ENCODE peak calls at places on chromosomes 7 and 10, in four cellular contexts. One of them, this sample, is unnamed.

GRCh38 chr7:106029941-106030340 is 66.9 kb downstream of the CDHR3 start:
- DNase-seq in lower lobe of right lung: no peak
- DNase-seq in stimulated activated CD8-positive, alpha-beta memory T cell treated with anti-CD3 and anti-CD28 coated beads, Interleukin-4, amount 100 ng/mL, for 1 hour: no peak
- DNase-seq in stimulated activated CD4-positive, alpha-beta T cell treated with anti-CD3 and anti-CD28 coated beads, Interleukin-4, amount 100 ng/mL, for 24 hours: no peak
- DNase-seq in this sample: no peak

GRCh38 chr7:50393547-50394252 is 56.5 kb downstream of the FIGNL1 start:
- DNase-seq in stimulated activated CD4-positive, alpha-beta T cell treated with anti-CD3 and anti-CD28 coated beads, Interleukin-4, amount 100 ng/mL, for 24 hours: peak; percentile 50
- DNase-seq in stimulated activated CD8-positive, alpha-beta memory T cell treated with anti-CD3 and anti-CD28 coated beads, Interleukin-4, amount 100 ng/mL, for 1 hour: peak; percentile 32
- DNase-seq in lower lobe of right lung: no peak
- DNase-seq in this sample: no peak

GRCh38 chr7:64849250-64849923 is 53.7 kb upstream of the ZNF273 start:
- DNase-seq in stimulated activated CD8-positive, alpha-beta memory T cell treated with anti-CD3 and anti-CD28 coated beads, Interleukin-4, amount 100 ng/mL, for 1 hour: no peak
- DNase-seq in lower lobe of right lung: no peak
- DNase-seq in stimulated activated CD4-positive, alpha-beta T cell treated with anti-CD3 and anti-CD28 coated beads, Interleukin-4, amount 100 ng/mL, for 24 hours: no peak
- DNase-seq in this sample: peak; percentile 66

GRCh38 chr7:5495581-5496375 is 72.1 kb upstream of the TNRC18 start:
- DNase-seq in stimulated activated CD8-positive, alpha-beta memory T cell treated with anti-CD3 and anti-CD28 coated beads, Interleukin-4, amount 100 ng/mL, for 1 hour: no peak
- DNase-seq in stimulated activated CD4-positive, alpha-beta T cell treated with anti-CD3 and anti-CD28 coated beads, Interleukin-4, amount 100 ng/mL, for 24 hours: no peak
- DNase-seq in lower lobe of right lung: no peak
- DNase-seq in this sample: peak; percentile 40

GRCh38 chr7:127588019-127588696 is at the start of gene ARF5:
- DNase-seq in lower lobe of right lung: peak; percentile 91
- DNase-seq in stimulated activated CD8-positive, alpha-beta memory T cell treated with anti-CD3 and anti-CD28 coated beads, Interleukin-4, amount 100 ng/mL, for 1 hour: peak; percentile 78
- DNase-seq in stimulated activated CD4-positive, alpha-beta T cell treated with anti-CD3 and anti-CD28 coated beads, Interleukin-4, amount 100 ng/mL, for 24 hours: peak; percentile 86
- DNase-seq in this sample: peak; percentile 84

GRCh38 chr7:40644454-40645188 is 509.8 kb downstream of the SUGCT start:
- DNase-seq in stimulated activated CD8-positive, alpha-beta memory T cell treated with anti-CD3 and anti-CD28 coated beads, Interleukin-4, amount 100 ng/mL, for 1 hour: no peak
- DNase-seq in stimulated activated CD4-positive, alpha-beta T cell treated with anti-CD3 and anti-CD28 coated beads, Interleukin-4, amount 100 ng/mL, for 24 hours: no peak
- DNase-seq in lower lobe of right lung: no peak
- DNase-seq in this sample: no peak

GRCh38 chr7:15158141-15158810 is 255.7 kb upstream of the DGKB start:
- DNase-seq in lower lobe of right lung: no peak
- DNase-seq in stimulated activated CD8-positive, alpha-beta memory T cell treated with anti-CD3 and anti-CD28 coated beads, Interleukin-4, amount 100 ng/mL, for 1 hour: no peak
- DNase-seq in stimulated activated CD4-positive, alpha-beta T cell treated with anti-CD3 and anti-CD28 coated beads, Interleukin-4, amount 100 ng/mL, for 24 hours: no peak
- DNase-seq in this sample: no peak

GRCh38 chr7:26372211-26372610 is 80.5 kb downstream of the SNX10 start:
- DNase-seq in lower lobe of right lung: no peak
- DNase-seq in stimulated activated CD4-positive, alpha-beta T cell treated with anti-CD3 and anti-CD28 coated beads, Interleukin-4, amount 100 ng/mL, for 24 hours: no peak
- DNase-seq in stimulated activated CD8-positive, alpha-beta memory T cell treated with anti-CD3 and anti-CD28 coated beads, Interleukin-4, amount 100 ng/mL, for 1 hour: no peak
- DNase-seq in this sample: no peak

GRCh38 chr7:131183611-131184119 is 144.0 kb upstream of the MKLN1 start:
- DNase-seq in lower lobe of right lung: no peak
- DNase-seq in stimulated activated CD4-positive, alpha-beta T cell treated with anti-CD3 and anti-CD28 coated beads, Interleukin-4, amount 100 ng/mL, for 24 hours: peak; percentile 18
- DNase-seq in stimulated activated CD8-positive, alpha-beta memory T cell treated with anti-CD3 and anti-CD28 coated beads, Interleukin-4, amount 100 ng/mL, for 1 hour: no peak
- DNase-seq in this sample: no peak

GRCh38 chr10:48636901-48637300 is 32.0 kb upstream of the ARHGAP22 start:
- DNase-seq in stimulated activated CD8-positive, alpha-beta memory T cell treated with anti-CD3 and anti-CD28 coated beads, Interleukin-4, amount 100 ng/mL, for 1 hour: no peak
- DNase-seq in lower lobe of right lung: no peak
- DNase-seq in stimulated activated CD4-positive, alpha-beta T cell treated with anti-CD3 and anti-CD28 coated beads, Interleukin-4, amount 100 ng/mL, for 24 hours: no peak
- DNase-seq in this sample: no peak

GRCh38 chr7:121504478-121504877 is 108.4 kb upstream of the FAM3C start:
- DNase-seq in stimulated activated CD8-positive, alpha-beta memory T cell treated with anti-CD3 and anti-CD28 coated beads, Interleukin-4, amount 100 ng/mL, for 1 hour: no peak
- DNase-seq in lower lobe of right lung: no peak
- DNase-seq in stimulated activated CD4-positive, alpha-beta T cell treated with anti-CD3 and anti-CD28 coated beads, Interleukin-4, amount 100 ng/mL, for 24 hours: no peak
- DNase-seq in this sample: no peak

GRCh38 chr7:1281068-1281467 is 48.4 kb downstream of the UNCX start:
- DNase-seq in lower lobe of right lung: peak; percentile 4
- DNase-seq in stimulated activated CD8-positive, alpha-beta memory T cell treated with anti-CD3 and anti-CD28 coated beads, Interleukin-4, amount 100 ng/mL, for 1 hour: no peak
- DNase-seq in stimulated activated CD4-positive, alpha-beta T cell treated with anti-CD3 and anti-CD28 coated beads, Interleukin-4, amount 100 ng/mL, for 24 hours: no peak
- DNase-seq in this sample: no peak

GRCh38 chr7:90453259-90453891 is 16.1 kb upstream of the PTTG1IP2 start:
- DNase-seq in lower lobe of right lung: no peak
- DNase-seq in stimulated activated CD4-positive, alpha-beta T cell treated with anti-CD3 and anti-CD28 coated beads, Interleukin-4, amount 100 ng/mL, for 24 hours: no peak
- DNase-seq in stimulated activated CD8-positive, alpha-beta memory T cell treated with anti-CD3 and anti-CD28 coated beads, Interleukin-4, amount 100 ng/mL, for 1 hour: no peak
- DNase-seq in this sample: no peak

GRCh38 chr7:2612445-2613112 is 19.2 kb upstream of the TTYH3 start:
- DNase-seq in stimulated activated CD8-positive, alpha-beta memory T cell treated with anti-CD3 and anti-CD28 coated beads, Interleukin-4, amount 100 ng/mL, for 1 hour: no peak
- DNase-seq in stimulated activated CD4-positive, alpha-beta T cell treated with anti-CD3 and anti-CD28 coated beads, Interleukin-4, amount 100 ng/mL, for 24 hours: no peak
- DNase-seq in lower lobe of right lung: no peak
- DNase-seq in this sample: no peak

GRCh38 chr7:1569440-1569832 is 396 bp downstream of the PSMG3 start:
- DNase-seq in stimulated activated CD8-positive, alpha-beta memory T cell treated with anti-CD3 and anti-CD28 coated beads, Interleukin-4, amount 100 ng/mL, for 1 hour: no peak
- DNase-seq in stimulated activated CD4-positive, alpha-beta T cell treated with anti-CD3 and anti-CD28 coated beads, Interleukin-4, amount 100 ng/mL, for 24 hours: no peak
- DNase-seq in lower lobe of right lung: no peak
- DNase-seq in this sample: no peak

GRCh38 chr10:96395931-96396877 is 37.4 kb upstream of the OPALIN start:
- DNase-seq in lower lobe of right lung: peak; percentile 67
- DNase-seq in stimulated activated CD4-positive, alpha-beta T cell treated with anti-CD3 and anti-CD28 coated beads, Interleukin-4, amount 100 ng/mL, for 24 hours: peak; percentile 66
- DNase-seq in stimulated activated CD8-positive, alpha-beta memory T cell treated with anti-CD3 and anti-CD28 coated beads, Interleukin-4, amount 100 ng/mL, for 1 hour: peak; percentile 17
- DNase-seq in this sample: peak; percentile 30

GRCh38 chr7:65216469-65216868 is 157.2 kb upstream of the ZNF92 start:
- DNase-seq in lower lobe of right lung: peak; percentile 64
- DNase-seq in stimulated activated CD4-positive, alpha-beta T cell treated with anti-CD3 and anti-CD28 coated beads, Interleukin-4, amount 100 ng/mL, for 24 hours: peak; percentile 54
- DNase-seq in stimulated activated CD8-positive, alpha-beta memory T cell treated with anti-CD3 and anti-CD28 coated beads, Interleukin-4, amount 100 ng/mL, for 1 hour: peak; percentile 31
- DNase-seq in this sample: no peak

GRCh38 chr7:90587766-90588165 is 8.4 kb upstream of the CDK14 start:
- DNase-seq in stimulated activated CD8-positive, alpha-beta memory T cell treated with anti-CD3 and anti-CD28 coated beads, Interleukin-4, amount 100 ng/mL, for 1 hour: no peak
- DNase-seq in stimulated activated CD4-positive, alpha-beta T cell treated with anti-CD3 and anti-CD28 coated beads, Interleukin-4, amount 100 ng/mL, for 24 hours: no peak
- DNase-seq in lower lobe of right lung: no peak
- DNase-seq in this sample: no peak

GRCh38 chr10:57849726-57850357 is 417.9 kb downstream of the IPMK start:
- DNase-seq in stimulated activated CD8-positive, alpha-beta memory T cell treated with anti-CD3 and anti-CD28 coated beads, Interleukin-4, amount 100 ng/mL, for 1 hour: no peak
- DNase-seq in lower lobe of right lung: no peak
- DNase-seq in stimulated activated CD4-positive, alpha-beta T cell treated with anti-CD3 and anti-CD28 coated beads, Interleukin-4, amount 100 ng/mL, for 24 hours: no peak
- DNase-seq in this sample: no peak

GRCh38 chr7:17674166-17674955 is 265.9 kb downstream of the SNX13 start:
- DNase-seq in stimulated activated CD8-positive, alpha-beta memory T cell treated with anti-CD3 and anti-CD28 coated beads, Interleukin-4, amount 100 ng/mL, for 1 hour: no peak
- DNase-seq in lower lobe of right lung: no peak
- DNase-seq in stimulated activated CD4-positive, alpha-beta T cell treated with anti-CD3 and anti-CD28 coated beads, Interleukin-4, amount 100 ng/mL, for 24 hours: no peak
- DNase-seq in this sample: no peak

GRCh38 chr10:71748671-71749191 is 24.6 kb downstream of the VSIR start:
- DNase-seq in lower lobe of right lung: peak; percentile 86
- DNase-seq in stimulated activated CD4-positive, alpha-beta T cell treated with anti-CD3 and anti-CD28 coated beads, Interleukin-4, amount 100 ng/mL, for 24 hours: peak; percentile 65
- DNase-seq in stimulated activated CD8-positive, alpha-beta memory T cell treated with anti-CD3 and anti-CD28 coated beads, Interleukin-4, amount 100 ng/mL, for 1 hour: no peak
- DNase-seq in this sample: peak; percentile 67

GRCh38 chr7:98314469-98314868 is 33.0 kb downstream of the BRI3 start:
- DNase-seq in stimulated activated CD4-positive, alpha-beta T cell treated with anti-CD3 and anti-CD28 coated beads, Interleukin-4, amount 100 ng/mL, for 24 hours: no peak
- DNase-seq in stimulated activated CD8-positive, alpha-beta memory T cell treated with anti-CD3 and anti-CD28 coated beads, Interleukin-4, amount 100 ng/mL, for 1 hour: no peak
- DNase-seq in lower lobe of right lung: no peak
- DNase-seq in this sample: no peak

GRCh38 chr7:100429637-100430449 is at the start of gene MEPCE:
- DNase-seq in stimulated activated CD8-positive, alpha-beta memory T cell treated with anti-CD3 and anti-CD28 coated beads, Interleukin-4, amount 100 ng/mL, for 1 hour: peak; percentile 97
- DNase-seq in stimulated activated CD4-positive, alpha-beta T cell treated with anti-CD3 and anti-CD28 coated beads, Interleukin-4, amount 100 ng/mL, for 24 hours: peak; percentile 96
- DNase-seq in lower lobe of right lung: peak; percentile 97
- DNase-seq in this sample: peak; percentile 99

GRCh38 chr7:46191776-46192175 is 270.7 kb upstream of the IGFBP3 start:
- DNase-seq in lower lobe of right lung: no peak
- DNase-seq in stimulated activated CD4-positive, alpha-beta T cell treated with anti-CD3 and anti-CD28 coated beads, Interleukin-4, amount 100 ng/mL, for 24 hours: no peak
- DNase-seq in stimulated activated CD8-positive, alpha-beta memory T cell treated with anti-CD3 and anti-CD28 coated beads, Interleukin-4, amount 100 ng/mL, for 1 hour: no peak
- DNase-seq in this sample: no peak

GRCh38 chr7:94100723-94101345 is 96.7 kb upstream of the BET1 start:
- DNase-seq in lower lobe of right lung: no peak
- DNase-seq in stimulated activated CD4-positive, alpha-beta T cell treated with anti-CD3 and anti-CD28 coated beads, Interleukin-4, amount 100 ng/mL, for 24 hours: no peak
- DNase-seq in stimulated activated CD8-positive, alpha-beta memory T cell treated with anti-CD3 and anti-CD28 coated beads, Interleukin-4, amount 100 ng/mL, for 1 hour: no peak
- DNase-seq in this sample: no peak

GRCh38 chr7:1555046-1555812 is 776 bp downstream of the TMEM184A start:
- DNase-seq in lower lobe of right lung: no peak
- DNase-seq in stimulated activated CD8-positive, alpha-beta memory T cell treated with anti-CD3 and anti-CD28 coated beads, Interleukin-4, amount 100 ng/mL, for 1 hour: no peak
- DNase-seq in stimulated activated CD4-positive, alpha-beta T cell treated with anti-CD3 and anti-CD28 coated beads, Interleukin-4, amount 100 ng/mL, for 24 hours: no peak
- DNase-seq in this sample: no peak

GRCh38 chr10:70807566-70807965 is 8.2 kb upstream of the SGPL1 start:
- DNase-seq in stimulated activated CD4-positive, alpha-beta T cell treated with anti-CD3 and anti-CD28 coated beads, Interleukin-4, amount 100 ng/mL, for 24 hours: no peak
- DNase-seq in stimulated activated CD8-positive, alpha-beta memory T cell treated with anti-CD3 and anti-CD28 coated beads, Interleukin-4, amount 100 ng/mL, for 1 hour: no peak
- DNase-seq in lower lobe of right lung: no peak
- DNase-seq in this sample: no peak

GRCh38 chr10:77555591-77556212 is 81.9 kb downstream of the KCNMA1 start:
- DNase-seq in stimulated activated CD4-positive, alpha-beta T cell treated with anti-CD3 and anti-CD28 coated beads, Interleukin-4, amount 100 ng/mL, for 24 hours: no peak
- DNase-seq in lower lobe of right lung: no peak
- DNase-seq in stimulated activated CD8-positive, alpha-beta memory T cell treated with anti-CD3 and anti-CD28 coated beads, Interleukin-4, amount 100 ng/mL, for 1 hour: no peak
- DNase-seq in this sample: no peak

GRCh38 chr10:30349967-30350735 is 1.1 kb upstream of the MTPAP start:
- DNase-seq in stimulated activated CD4-positive, alpha-beta T cell treated with anti-CD3 and anti-CD28 coated beads, Interleukin-4, amount 100 ng/mL, for 24 hours: no peak
- DNase-seq in lower lobe of right lung: no peak
- DNase-seq in stimulated activated CD8-positive, alpha-beta memory T cell treated with anti-CD3 and anti-CD28 coated beads, Interleukin-4, amount 100 ng/mL, for 1 hour: no peak
- DNase-seq in this sample: no peak

GRCh38 chr7:147541261-147541660 is 1049.3 kb upstream of the C7orf33 start:
- DNase-seq in stimulated activated CD4-positive, alpha-beta T cell treated with anti-CD3 and anti-CD28 coated beads, Interleukin-4, amount 100 ng/mL, for 24 hours: no peak
- DNase-seq in stimulated activated CD8-positive, alpha-beta memory T cell treated with anti-CD3 and anti-CD28 coated beads, Interleukin-4, amount 100 ng/mL, for 1 hour: no peak
- DNase-seq in lower lobe of right lung: no peak
- DNase-seq in this sample: no peak